ENCODE peak calls at places on chromosomes 2 and 18, in four cellular contexts. One of them, this sample, is unnamed.

GRCh38 chr2:9247786-9248185 is 41.2 kb downstream of the ASAP2 start:
- DNase-seq in neural crest cell: no peak
- DNase-seq in endothelial cell: no peak
- DNase-seq in brain microvascular endothelial cell: no peak
- DNase-seq in this sample: no peak

GRCh38 chr18:68489018-68489792 is 225.7 kb downstream of the TMX3 start:
- DNase-seq in neural crest cell: no peak
- DNase-seq in endothelial cell: no peak
- DNase-seq in brain microvascular endothelial cell: no peak
- DNase-seq in this sample: no peak

GRCh38 chr18:55497825-55498403 is 90.1 kb downstream of the TCF4 start:
- DNase-seq in brain microvascular endothelial cell: no peak
- DNase-seq in endothelial cell: no peak
- DNase-seq in neural crest cell: no peak
- DNase-seq in this sample: no peak

GRCh38 chr2:86028763-86029381 is 76.8 kb downstream of the POLR1A start:
- DNase-seq in brain microvascular endothelial cell: no peak
- DNase-seq in neural crest cell: no peak
- DNase-seq in endothelial cell: no peak
- DNase-seq in this sample: no peak

GRCh38 chr2:9192712-9193111 is 13.9 kb upstream of the ASAP2 start:
- DNase-seq in brain microvascular endothelial cell: no peak
- DNase-seq in endothelial cell: no peak
- DNase-seq in neural crest cell: no peak
- DNase-seq in this sample: no peak

GRCh38 chr18:27871731-27872130 is 305.2 kb downstream of the CDH2 start:
- DNase-seq in neural crest cell: no peak
- DNase-seq in endothelial cell: no peak
- DNase-seq in brain microvascular endothelial cell: no peak
- DNase-seq in this sample: no peak

GRCh38 chr2:11329759-11330158 is 14.7 kb downstream of the ROCK2 start:
- DNase-seq in brain microvascular endothelial cell: no peak
- DNase-seq in endothelial cell: no peak
- DNase-seq in neural crest cell: no peak
- DNase-seq in this sample: no peak

GRCh38 chr2:30631051-30631671 is 176.1 kb downstream of the CAPN13 start:
- DNase-seq in endothelial cell: no peak
- DNase-seq in neural crest cell: no peak
- DNase-seq in brain microvascular endothelial cell: peak
- DNase-seq in this sample: peak

GRCh38 chr18:10059610-10060468 is 146.0 kb downstream of the VAPA start:
- DNase-seq in neural crest cell: no peak
- DNase-seq in brain microvascular endothelial cell: no peak
- DNase-seq in endothelial cell: no peak
- DNase-seq in this sample: no peak

GRCh38 chr18:50076245-50076644 is 118.7 kb downstream of the MYO5B start:
- DNase-seq in neural crest cell: no peak
- DNase-seq in endothelial cell: no peak
- DNase-seq in brain microvascular endothelial cell: no peak
- DNase-seq in this sample: no peak

GRCh38 chr18:7370375-7370774 is 139.5 kb downstream of the LRRC30 start:
- DNase-seq in brain microvascular endothelial cell: no peak
- DNase-seq in endothelial cell: peak
- DNase-seq in neural crest cell: no peak
- DNase-seq in this sample: no peak

GRCh38 chr2:16508061-16508851 is 157.4 kb downstream of the CYRIA start:
- DNase-seq in brain microvascular endothelial cell: no peak
- DNase-seq in endothelial cell: peak
- DNase-seq in neural crest cell: peak
- DNase-seq in this sample: peak

GRCh38 chr2:129813404-129813803 is 166.1 kb upstream of the RAB6C start:
- DNase-seq in endothelial cell: no peak
- DNase-seq in brain microvascular endothelial cell: no peak
- DNase-seq in neural crest cell: no peak
- DNase-seq in this sample: no peak

GRCh38 chr2:150811259-150811912 is 323.9 kb upstream of the RND3 start:
- DNase-seq in brain microvascular endothelial cell: no peak
- DNase-seq in neural crest cell: no peak
- DNase-seq in endothelial cell: no peak
- DNase-seq in this sample: peak

GRCh38 chr2:3638456-3638810 is 19.6 kb upstream of the ALLC start:
- DNase-seq in brain microvascular endothelial cell: no peak
- DNase-seq in endothelial cell: no peak
- DNase-seq in neural crest cell: no peak
- DNase-seq in this sample: no peak

GRCh38 chr2:137380610-137381009 is 583.7 kb upstream of the HNMT start:
- DNase-seq in endothelial cell: no peak
- DNase-seq in neural crest cell: no peak
- DNase-seq in brain microvascular endothelial cell: no peak
- DNase-seq in this sample: no peak

GRCh38 chr2:234363011-234363487 is 133.8 kb downstream of the ARL4C start:
- DNase-seq in endothelial cell: no peak
- DNase-seq in neural crest cell: no peak
- DNase-seq in brain microvascular endothelial cell: no peak
- DNase-seq in this sample: no peak

GRCh38 chr2:228367356-228367755 is 185.9 kb upstream of the SPHKAP start:
- DNase-seq in brain microvascular endothelial cell: no peak
- DNase-seq in neural crest cell: no peak
- DNase-seq in endothelial cell: no peak
- DNase-seq in this sample: no peak

GRCh38 chr2:228458364-228458763 is 276.9 kb upstream of the SPHKAP start:
- DNase-seq in endothelial cell: no peak
- DNase-seq in neural crest cell: no peak
- DNase-seq in brain microvascular endothelial cell: no peak
- DNase-seq in this sample: no peak

GRCh38 chr2:74481961-74482800 is 617 bp downstream of the CCDC142 start:
- DNase-seq in brain microvascular endothelial cell: no peak
- DNase-seq in neural crest cell: no peak
- DNase-seq in endothelial cell: peak
- DNase-seq in this sample: no peak

GRCh38 chr2:51413726-51414125 is 381.8 kb upstream of the NRXN1 start:
- DNase-seq in brain microvascular endothelial cell: no peak
- DNase-seq in endothelial cell: no peak
- DNase-seq in neural crest cell: no peak
- DNase-seq in this sample: no peak

GRCh38 chr2:214651451-214651850 is 158.0 kb downstream of the BARD1 start:
- DNase-seq in endothelial cell: no peak
- DNase-seq in brain microvascular endothelial cell: no peak
- DNase-seq in neural crest cell: no peak
- DNase-seq in this sample: no peak

GRCh38 chr2:72027426-72028161 is 120.1 kb downstream of the CYP26B1 start:
- DNase-seq in neural crest cell: peak
- DNase-seq in endothelial cell: no peak
- DNase-seq in brain microvascular endothelial cell: no peak
- DNase-seq in this sample: no peak

GRCh38 chr2:26008851-26009566 is 24.9 kb upstream of the RAB10 start:
- DNase-seq in neural crest cell: no peak
- DNase-seq in brain microvascular endothelial cell: peak
- DNase-seq in endothelial cell: no peak
- DNase-seq in this sample: peak

GRCh38 chr2:149221002-149221401 is 109.4 kb upstream of the LYPD6 start:
- DNase-seq in brain microvascular endothelial cell: no peak
- DNase-seq in neural crest cell: no peak
- DNase-seq in endothelial cell: no peak
- DNase-seq in this sample: no peak

GRCh38 chr2:74496997-74497776 is 2.2 kb downstream of the LBX2 start:
- DNase-seq in endothelial cell: no peak
- DNase-seq in brain microvascular endothelial cell: no peak
- DNase-seq in neural crest cell: no peak
- DNase-seq in this sample: no peak

GRCh38 chr18:59446012-59446411 is 86.9 kb upstream of the LMAN1 start:
- DNase-seq in neural crest cell: no peak
- DNase-seq in brain microvascular endothelial cell: peak
- DNase-seq in endothelial cell: peak
- DNase-seq in this sample: peak

GRCh38 chr2:28405537-28405936 is 12.9 kb downstream of the FOSL2 start:
- DNase-seq in neural crest cell: no peak
- DNase-seq in endothelial cell: no peak
- DNase-seq in brain microvascular endothelial cell: no peak
- DNase-seq in this sample: no peak

GRCh38 chr18:49580279-49580678 is 18.4 kb downstream of the LIPG start:
- DNase-seq in endothelial cell: no peak
- DNase-seq in neural crest cell: no peak
- DNase-seq in brain microvascular endothelial cell: no peak
- DNase-seq in this sample: no peak

GRCh38 chr2:231128541-231128940 is 3.7 kb upstream of the HTR2B start:
- DNase-seq in brain microvascular endothelial cell: no peak
- DNase-seq in endothelial cell: no peak
- DNase-seq in neural crest cell: no peak
- DNase-seq in this sample: no peak

GRCh38 chr2:10452956-10453885 is 5.1 kb upstream of the ODC1 start:
- DNase-seq in brain microvascular endothelial cell: no peak
- DNase-seq in endothelial cell: no peak
- DNase-seq in neural crest cell: no peak
- DNase-seq in this sample: no peak

GRCh38 chr2:120291464-120292311 is 39.0 kb downstream of the RALB start:
- DNase-seq in brain microvascular endothelial cell: peak
- DNase-seq in neural crest cell: no peak
- DNase-seq in endothelial cell: no peak
- DNase-seq in this sample: no peak

GRCh38 chr18:60506682-60507081 is 134.1 kb upstream of the MC4R start:
- DNase-seq in brain microvascular endothelial cell: no peak
- DNase-seq in endothelial cell: no peak
- DNase-seq in neural crest cell: no peak
- DNase-seq in this sample: no peak

GRCh38 chr2:156331572-156332451 is 709 bp downstream of the NR4A2 start:
- DNase-seq in neural crest cell: peak
- DNase-seq in brain microvascular endothelial cell: peak
- DNase-seq in endothelial cell: peak
- DNase-seq in this sample: peak

GRCh38 chr2:156537147-156537546 is 101.0 kb downstream of the GPD2 start:
- DNase-seq in neural crest cell: no peak
- DNase-seq in brain microvascular endothelial cell: peak
- DNase-seq in endothelial cell: no peak
- DNase-seq in this sample: no peak

GRCh38 chr2:128722469-128722868 is 403.8 kb upstream of the HS6ST1 start:
- DNase-seq in endothelial cell: no peak
- DNase-seq in brain microvascular endothelial cell: no peak
- DNase-seq in neural crest cell: no peak
- DNase-seq in this sample: no peak
- TF ChIP-seq CTCF in endothelial cell: no peak
- TF ChIP-seq CTCF in brain microvascular endothelial cell: no peak
- TF ChIP-seq CTCF in neural crest cell: no peak
- TF ChIP-seq CTCF in this sample: no peak

DNA sequence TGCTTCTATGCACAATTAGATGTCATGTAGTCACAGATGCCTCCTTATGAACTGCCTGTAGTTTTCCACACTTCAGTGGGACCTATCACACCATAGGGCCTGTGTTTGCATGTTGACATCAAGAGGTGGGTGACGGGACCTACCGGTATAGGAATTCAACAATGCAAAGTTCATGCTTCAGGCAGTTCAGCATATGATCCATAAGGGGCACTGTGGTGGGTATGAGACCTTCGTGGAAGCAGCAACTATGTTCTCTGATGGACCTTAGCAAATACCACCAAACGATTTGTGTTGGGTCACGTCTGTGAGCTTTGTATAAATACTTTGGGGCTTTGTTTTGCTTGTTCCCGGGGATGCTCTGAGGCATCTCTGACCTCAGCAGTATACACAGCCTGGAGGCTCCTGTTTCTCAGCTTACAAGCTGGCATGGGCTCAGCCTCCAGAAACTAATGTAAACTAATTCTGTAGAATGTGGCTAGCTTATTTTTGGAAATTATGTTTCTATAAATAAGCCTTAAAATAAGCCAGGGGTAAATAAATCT is 111.6 kb downstream of the DTNA start:
- DNase-seq in endothelial cell: no peak
- DNase-seq in brain microvascular endothelial cell: no peak
- DNase-seq in neural crest cell: no peak
- DNase-seq in this sample: no peak
- TF ChIP-seq CTCF in endothelial cell: no peak
- TF ChIP-seq CTCF in brain microvascular endothelial cell: peak
- TF ChIP-seq CTCF in neural crest cell: no peak
- TF ChIP-seq CTCF in this sample: no peak

GRCh38 chr2:47129191-47129711 is 25.9 kb downstream of the STPG4 start:
- DNase-seq in brain microvascular endothelial cell: no peak
- DNase-seq in neural crest cell: no peak
- DNase-seq in endothelial cell: no peak
- DNase-seq in this sample: no peak

GRCh38 chr2:47128705-47129104 is 26.4 kb downstream of the STPG4 start:
- DNase-seq in brain microvascular endothelial cell: no peak
- DNase-seq in neural crest cell: no peak
- DNase-seq in endothelial cell: no peak
- DNase-seq in this sample: no peak

GRCh38 chr2:47133046-47133445 is 22.1 kb downstream of the STPG4 start:
- DNase-seq in endothelial cell: no peak
- DNase-seq in neural crest cell: no peak
- DNase-seq in brain microvascular endothelial cell: no peak
- DNase-seq in this sample: no peak

GRCh38 chr2:47126783-47127182 is 28.3 kb downstream of the STPG4 start:
- DNase-seq in neural crest cell: no peak
- DNase-seq in brain microvascular endothelial cell: no peak
- DNase-seq in endothelial cell: no peak
- DNase-seq in this sample: no peak

DNA sequence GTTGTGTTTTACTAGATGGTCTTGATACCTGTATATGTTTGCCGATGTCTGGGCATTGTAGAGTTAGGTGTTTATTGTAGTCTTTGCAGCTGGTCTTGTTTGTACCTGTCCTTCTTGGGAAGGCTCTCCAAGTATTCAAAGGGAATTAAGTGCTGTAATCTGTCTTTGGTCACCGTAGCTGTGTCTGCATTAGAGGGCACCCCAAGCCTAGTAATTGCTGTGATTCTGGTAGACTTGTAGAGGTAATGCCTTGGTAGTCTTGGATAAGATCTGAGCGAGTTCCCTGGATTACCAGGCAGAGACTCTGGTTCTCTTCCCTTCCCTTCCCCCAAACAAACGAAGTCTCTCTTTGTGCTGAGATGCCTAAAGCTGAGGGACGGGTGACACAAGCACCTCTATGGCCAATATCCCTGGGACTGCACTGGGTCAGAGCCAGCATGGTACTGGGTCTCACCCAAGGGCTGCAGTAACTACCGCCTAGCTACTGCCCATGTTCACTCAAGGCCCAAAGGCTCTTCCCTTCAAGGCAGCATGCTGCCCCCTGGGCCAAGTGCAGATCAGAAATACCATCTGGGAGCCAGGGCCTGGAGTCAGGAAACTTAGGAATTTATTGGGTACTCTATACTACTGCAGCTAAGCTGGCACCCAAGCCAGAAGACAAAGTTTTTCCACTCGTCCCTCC is 27.1 kb downstream of the STPG4 start:
- DNase-seq in neural crest cell: no peak
- DNase-seq in brain microvascular endothelial cell: no peak
- DNase-seq in endothelial cell: no peak
- DNase-seq in this sample: no peak
- TF ChIP-seq CTCF in neural crest cell: no peak
- TF ChIP-seq CTCF in brain microvascular endothelial cell: no peak
- TF ChIP-seq CTCF in endothelial cell: no peak
- TF ChIP-seq CTCF in this sample: no peak

GRCh38 chr2:104033399-104033798 is 820.5 kb upstream of the POU3F3 start:
- DNase-seq in neural crest cell: no peak
- DNase-seq in brain microvascular endothelial cell: no peak
- DNase-seq in endothelial cell: peak
- DNase-seq in this sample: peak
- TF ChIP-seq CTCF in neural crest cell: peak
- TF ChIP-seq CTCF in brain microvascular endothelial cell: no peak
- TF ChIP-seq CTCF in endothelial cell: peak
- TF ChIP-seq CTCF in this sample: no peak